ENCODE peak calls at places on chromosomes 2 and 18, in six cellular contexts. J, P, Z, K, F and G are unnamed samples.

GRCh38 chr2:102304711-102305591 is 6.4 kb upstream of the IL1RL1 start:
- DNase-seq in P (peak), K (peak), J (no peak), Z (no peak), F (no peak), G (no peak)

GRCh38 chr2:158724803-158725271 is 70.3 kb upstream of the DAPL1 start:
- DNase-seq in P (no peak), Z (no peak), J (no peak), F (peak), K (no peak), G (no peak)

GRCh38 chr2:129813404-129813803 is 166.1 kb upstream of the RAB6C start:
- DNase-seq in F (no peak), P (no peak), K (peak), Z (no peak), J (no peak), G (peak)

GRCh38 chr2:80417737-80418136 is 113.2 kb upstream of the LRRTM1 start:
- DNase-seq in J (no peak), K (no peak), Z (no peak), F (no peak), P (no peak), G (no peak)

GRCh38 chr18:6917082-6917481 is 187.6 kb downstream of the ARHGAP28 start:
- DNase-seq in F (no peak), K (no peak), J (no peak), P (no peak), Z (no peak), G (peak)

GRCh38 chr2:97751752-97752151 is 38.4 kb downstream of the ZAP70 start:
- DNase-seq in Z (no peak), K (no peak), P (no peak), F (no peak), J (no peak), G (peak)

GRCh38 chr2:85539361-85540130 is 578 bp downstream of the MAT2A start:
- DNase-seq in Z (peak), J (peak), K (peak), P (peak), F (peak), G (peak)

GRCh38 chr2:101706819-101707177 is 9.3 kb downstream of the MAP4K4 start:
- DNase-seq in P (no peak), K (no peak), F (no peak), Z (no peak), J (no peak), G (no peak)

GRCh38 chr2:174951746-174952145 is 53.4 kb downstream of the CHN1 start:
- DNase-seq in P (no peak), Z (no peak), F (no peak), K (no peak), J (no peak), G (no peak)

GRCh38 chr18:34511435-34511834 is 198.7 kb upstream of the DTNA start:
- DNase-seq in P (no peak), Z (no peak), K (no peak), F (no peak), J (no peak), G (no peak)

GRCh38 chr18:76445275-76445674 is 49.8 kb downstream of the ZNF516 start:
- DNase-seq in J (no peak), Z (no peak), K (no peak), F (no peak), P (peak), G (no peak)

GRCh38 chr2:18781541-18782280 is 192.3 kb upstream of the NT5C1B start:
- DNase-seq in J (no peak), F (no peak), P (no peak), Z (no peak), K (no peak), G (no peak)

GRCh38 chr2:54899576-54900200 is 150.6 kb downstream of the RTN4 start:
- DNase-seq in P (peak), F (no peak), J (peak), K (no peak), Z (peak), G (peak)

GRCh38 chr2:177572236-177572671 is 179.7 kb downstream of the AGPS start:
- DNase-seq in K (no peak), Z (peak), J (no peak), F (no peak), P (no peak), G (no peak)

GRCh38 chr2:1748741-1749488 is 4.6 kb upstream of the PXDN start:
- DNase-seq in J (no peak), K (no peak), F (peak), Z (no peak), P (no peak), G (no peak)

GRCh38 chr18:37551249-37551648 is 14.3 kb downstream of the CELF4 start:
- DNase-seq in Z (no peak), P (no peak), J (no peak), F (no peak), K (no peak), G (no peak)

GRCh38 chr2:233917146-233917545 is at the start of gene TRPM8:
- DNase-seq in F (no peak), P (no peak), J (no peak), K (no peak), Z (no peak), G (no peak)

GRCh38 chr2:63029058-63029457 is 21.6 kb upstream of the OTX1 start:
- DNase-seq in J (no peak), P (peak), F (no peak), Z (no peak), K (no peak), G (no peak)

GRCh38 chr2:238094438-238095022 is 5.6 kb upstream of the ESPNL start:
- DNase-seq in F (peak), K (no peak), P (no peak), J (no peak), Z (no peak), G (no peak)

GRCh38 chr2:203783496-203784203 is 77.2 kb downstream of the CD28 start:
- DNase-seq in P (no peak), Z (no peak), K (no peak), F (no peak), J (no peak), G (no peak)

GRCh38 chr2:240451108-240451611 is 15.7 kb downstream of the GPC1 start:
- DNase-seq in P (no peak), K (no peak), J (no peak), Z (no peak), F (no peak), G (no peak)

GRCh38 chr2:176139621-176140020 is 10.1 kb downstream of the HOXD8 start:
- DNase-seq in K (no peak), F (no peak), J (no peak), Z (no peak), P (no peak), G (no peak)

GRCh38 chr2:141947715-141948114 is 183.1 kb downstream of the LRP1B start:
- DNase-seq in K (no peak), P (no peak), J (no peak), Z (no peak), F (no peak), G (no peak)

GRCh38 chr2:183063083-183063482 is 15.5 kb upstream of the DUSP19 start:
- DNase-seq in F (no peak), J (no peak), P (peak), Z (no peak), K (no peak), G (peak)

GRCh38 chr2:143856973-143857372 is 662.9 kb downstream of the ZEB2 start:
- DNase-seq in F (no peak), Z (no peak), K (no peak), J (no peak), P (no peak), G (no peak)

GRCh38 chr18:49582579-49582978 is 20.7 kb downstream of the LIPG start:
- DNase-seq in Z (no peak), K (no peak), J (no peak), F (no peak), P (no peak), G (no peak)

GRCh38 chr2:69628325-69629038 is 15.1 kb downstream of the AAK1 start:
- DNase-seq in K (peak), F (no peak), Z (no peak), P (no peak), J (peak), G (no peak)

GRCh38 chr2:106030287-106031268 is 163.5 kb downstream of the UXS1 start:
- DNase-seq in K (no peak), P (peak), J (no peak), F (peak), Z (peak), G (no peak)

GRCh38 chr2:12044857-12045256 is 298.4 kb downstream of the LPIN1 start:
- DNase-seq in F (no peak), Z (no peak), P (no peak), K (no peak), J (peak), G (no peak)

GRCh38 chr2:17373736-17374135 is 144.5 kb downstream of the RAD51AP2 start:
- DNase-seq in P (no peak), F (no peak), Z (no peak), J (no peak), K (no peak), G (no peak)

GRCh38 chr2:207143131-207143473 is 22.6 kb downstream of the KLF7 start:
- DNase-seq in F (no peak), K (no peak), J (no peak), P (no peak), Z (no peak), G (no peak)

GRCh38 chr2:105330681-105331375 is 1.3 kb upstream of the TGFBRAP1 start:
- DNase-seq in F (no peak), J (no peak), P (no peak), Z (no peak), K (no peak), G (peak)

GRCh38 chr2:8009010-8009597 is 672.8 kb upstream of the ID2 start:
- DNase-seq in Z (no peak), K (no peak), F (no peak), P (no peak), J (no peak), G (peak)

GRCh38 chr2:168934826-168935225 is 33.7 kb downstream of the G6PC2 start:
- DNase-seq in F (no peak), Z (no peak), P (no peak), K (no peak), J (no peak), G (no peak)

GRCh38 chr18:11004951-11005350 is 144.4 kb downstream of the PIEZO2 start:
- DNase-seq in F (no peak), P (no peak), Z (no peak), J (no peak), K (no peak), G (no peak)

GRCh38 chr2:69933839-69934613 is 19.1 kb downstream of the MXD1 start:
- DNase-seq in P (peak), Z (no peak), F (no peak), J (no peak), K (peak), G (no peak)

GRCh38 chr2:127664065-127664894 is 11.1 kb downstream of the LIMS2 start:
- DNase-seq in P (peak), Z (no peak), K (no peak), J (no peak), F (no peak), G (no peak)